ENCODE peak calls at places on chromosomes 1 and 21, in four cellular contexts. Q, L, V and J are unnamed samples.

GRCh38 chr1:41830711-41831110 is 88.0 kb downstream of the HIVEP3 start:
- DNase-seq in Q (no peak), L (no peak), V (peak), J (no peak)

GRCh38 chr1:45272943-45273342 is 53.8 kb upstream of the HPDL start:
- DNase-seq in Q (no peak), L (no peak), V (peak), J (no peak)

GRCh38 chr1:23303524-23303923 is 40.6 kb downstream of the HNRNPR start:
- DNase-seq in Q (no peak), L (no peak), V (no peak), J (no peak)

GRCh38 chr1:29271724-29272123 is 35.4 kb downstream of the PTPRU start:
- DNase-seq in Q (peak), L (peak), V (peak), J (no peak)

GRCh38 chr1:36344395-36344680 is 20.9 kb upstream of the EVA1B start:
- DNase-seq in Q (no peak), L (no peak), V (no peak), J (no peak)

GRCh38 chr1:205810448-205811157 is 2.4 kb downstream of the SLC41A1 start:
- DNase-seq in Q (no peak), L (no peak), V (peak), J (no peak)

GRCh38 chr1:107220036-107220435 is 79.2 kb downstream of the NTNG1 start:
- DNase-seq in Q (no peak), L (no peak), V (no peak), J (no peak)

GRCh38 chr21:36310016-36310415 is 10.0 kb upstream of the MORC3 start:
- DNase-seq in Q (no peak), L (no peak), V (no peak), J (no peak)

GRCh38 chr1:156664046-156664948 is 12.9 kb downstream of the NES start:
- DNase-seq in Q (peak), L (no peak), V (peak), J (no peak)

GRCh38 chr1:40633563-40634376 is 31.7 kb downstream of the RIMS3 start:
- DNase-seq in Q (no peak), L (no peak), V (no peak), J (no peak)

GRCh38 chr1:28329395-28330153 is 734 bp downstream of the MED18 start:
- DNase-seq in Q (peak), L (peak), V (peak), J (peak)

GRCh38 chr21:33047231-33047630 is 21.5 kb downstream of the OLIG2 start:
- DNase-seq in Q (no peak), L (no peak), V (peak), J (no peak)

GRCh38 chr21:35222541-35222941 is 173.4 kb upstream of the RUNX1 start:
- DNase-seq in Q (peak), L (no peak), V (peak), J (no peak)

GRCh38 chr21:30348506-30348905 is at the start of gene KRTAP23-1:
- DNase-seq in Q (no peak), L (no peak), V (no peak), J (no peak)

GRCh38 chr1:89065077-89065868 is at the start of gene GBP1:
- DNase-seq in Q (no peak), L (no peak), V (peak), J (no peak)

GRCh38 chr1:168665975-168666374 is 63.0 kb downstream of the DPT start:
- DNase-seq in Q (no peak), L (no peak), V (no peak), J (no peak)

GRCh38 chr21:33039542-33039941 is 13.8 kb downstream of the OLIG2 start:
- DNase-seq in Q (no peak), L (no peak), V (no peak), J (no peak)

GRCh38 chr1:94063379-94063778 is 57.6 kb downstream of the ABCA4 start:
- DNase-seq in Q (peak), L (no peak), V (peak), J (peak)
- TF ChIP-seq CTCF in Q (peak), L (peak), V (peak), J (peak)

DNA sequence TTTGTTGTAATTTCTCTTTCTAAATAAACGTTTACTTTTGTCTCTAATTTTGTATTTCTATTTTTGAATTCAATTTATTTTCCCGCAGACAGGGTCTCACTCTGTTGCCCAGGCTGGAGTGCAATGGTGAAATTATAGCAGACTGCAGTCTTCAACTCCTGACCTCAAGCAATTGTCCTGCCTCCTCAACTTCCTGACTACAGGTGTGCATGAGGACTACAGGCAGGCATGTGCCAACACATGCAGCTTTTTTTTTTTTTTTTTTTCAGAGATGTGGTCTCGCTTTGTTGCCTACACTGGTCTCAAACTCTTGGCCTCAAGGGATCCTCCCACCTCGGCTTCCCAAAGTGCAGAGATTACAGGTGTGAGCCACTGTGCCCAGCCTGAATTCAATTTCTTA is 36.7 kb upstream of the IL20 start:
- DNase-seq in Q (no peak), L (no peak), V (no peak), J (no peak)
- TF ChIP-seq CTCF in Q (no peak), L (no peak), V (no peak), J (peak)

DNA sequence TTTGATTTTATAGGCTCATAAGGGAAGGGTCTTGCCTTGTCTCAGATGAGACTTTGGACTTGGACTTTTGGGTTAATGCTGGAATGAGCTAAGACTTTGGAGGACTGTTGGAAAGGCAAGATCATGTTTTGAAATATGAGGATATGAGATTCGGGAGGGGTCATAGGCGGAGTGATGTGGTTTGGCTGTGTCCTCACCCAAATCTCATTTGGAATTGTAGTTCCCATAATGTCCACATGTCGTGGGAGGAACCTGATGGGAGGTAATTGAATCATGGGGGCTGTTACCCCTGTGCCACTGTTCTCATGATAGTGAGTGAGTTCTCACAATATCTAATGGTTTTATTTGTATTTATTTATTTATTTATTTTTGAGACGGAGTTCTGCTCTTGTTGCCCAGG is 6.9 kb upstream of the CSDE1 start:
- DNase-seq in Q (no peak), L (no peak), V (no peak), J (no peak)
- TF ChIP-seq CTCF in Q (no peak), L (no peak), V (peak), J (peak)

DNA sequence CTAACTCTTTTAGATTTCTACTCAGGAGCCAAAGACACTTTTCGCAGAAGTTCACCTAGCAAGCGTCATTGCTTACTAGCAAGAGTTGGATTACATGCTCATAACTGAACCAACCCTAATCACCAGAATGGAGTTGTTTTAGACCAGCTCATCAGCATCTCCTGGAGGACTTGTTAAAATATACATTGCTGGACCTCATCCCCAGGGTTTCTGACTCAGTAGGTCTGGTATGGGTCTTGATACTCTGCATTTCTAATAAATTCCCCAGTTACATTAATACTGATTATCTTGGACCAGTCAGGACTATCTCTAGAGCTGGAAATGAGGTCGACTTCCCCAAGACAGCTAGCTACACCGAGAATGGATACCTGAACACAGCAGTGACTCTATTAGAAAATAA is 9.7 kb upstream of the PRDX6 start:
- DNase-seq in Q (no peak), L (no peak), V (no peak), J (no peak)
- TF ChIP-seq CTCF in Q (no peak), L (no peak), V (no peak), J (no peak)

GRCh38 chr1:43316738-43317520 is 16.1 kb downstream of the TIE1 start:
- DNase-seq in Q (no peak), L (peak), V (no peak), J (no peak)
- TF ChIP-seq CTCF in Q (no peak), L (peak), V (peak), J (no peak)

DNA sequence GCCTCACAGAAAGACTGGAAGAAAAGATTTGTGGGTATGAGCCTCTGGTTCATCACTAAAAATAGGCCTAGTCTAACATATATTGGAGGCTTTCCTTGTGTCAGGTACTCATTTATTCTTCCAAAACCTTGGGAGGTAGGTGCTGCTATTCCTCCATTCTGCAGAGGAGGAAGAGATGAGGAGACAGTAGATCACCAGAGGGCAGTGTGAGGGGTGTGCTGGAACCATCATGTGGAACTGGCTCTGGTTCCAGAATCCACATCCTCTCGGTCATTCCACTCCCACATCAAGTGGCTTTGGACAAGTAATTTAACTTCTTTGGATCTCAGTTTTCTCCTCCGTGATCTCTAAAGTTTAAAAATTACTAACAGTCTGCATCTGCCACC is 7.4 kb upstream of the INKA2 start:
- DNase-seq in Q (no peak), L (no peak), V (no peak), J (no peak)
- TF ChIP-seq CTCF in Q (no peak), L (no peak), V (no peak), J (no peak)

GRCh38 chr1:100874433-100874832 is 20.2 kb downstream of the EXTL2 start:
- DNase-seq in Q (no peak), L (no peak), V (no peak), J (no peak)
- TF ChIP-seq CTCF in Q (no peak), L (no peak), V (no peak), J (no peak)

GRCh38 chr1:17998889-17999288 is 108.7 kb upstream of the IGSF21 start:
- DNase-seq in Q (no peak), L (no peak), V (no peak), J (no peak)
- TF ChIP-seq CTCF in Q (no peak), L (no peak), V (no peak), J (peak)